ENCODE peak calls at places on chromosome 2, in ten cellular contexts. One of them, this sample, is unnamed.

GRCh38 chr2:234050455-234051135 is at the start of gene SPP2:
- DNase-seq in HS-5: no peak
- DNase-seq in NCI-H146: no peak
- DNase-seq in mesothelial cell of epicardium: no peak
- DNase-seq in nucleus accumbens: no peak
- DNase-seq in activated naive CD4-positive, alpha-beta T cell: no peak
- DNase-seq in left colon: no peak
- DNase-seq in right cardiac atrium: no peak
- DNase-seq in stimulated activated CD4-positive, alpha-beta T cell treated with anti-CD3 and anti-CD28 coated beads, Interleukin-12 subunit alpha, Interleukin-12 subunit beta, amount 100 ng/mL, for 48 hours: no peak
- DNase-seq in stimulated activated CD8-positive, alpha-beta memory T cell treated with anti-CD3 and anti-CD28 coated beads, Interleukin-4, amount 100 ng/mL, for 4 hours: no peak
- DNase-seq in this sample: no peak

GRCh38 chr2:18949871-18950597 is 360.7 kb upstream of the NT5C1B start:
- DNase-seq in HS-5: peak; percentile 49
- DNase-seq in NCI-H146: no peak
- DNase-seq in mesothelial cell of epicardium: no peak
- DNase-seq in nucleus accumbens: no peak
- DNase-seq in activated naive CD4-positive, alpha-beta T cell: no peak
- DNase-seq in left colon: no peak
- DNase-seq in right cardiac atrium: no peak
- DNase-seq in stimulated activated CD4-positive, alpha-beta T cell treated with anti-CD3 and anti-CD28 coated beads, Interleukin-12 subunit alpha, Interleukin-12 subunit beta, amount 100 ng/mL, for 48 hours: no peak
- DNase-seq in stimulated activated CD8-positive, alpha-beta memory T cell treated with anti-CD3 and anti-CD28 coated beads, Interleukin-4, amount 100 ng/mL, for 4 hours: no peak
- DNase-seq in this sample: no peak

GRCh38 chr2:30886101-30886500 is 78.9 kb upstream of the CAPN13 start:
- DNase-seq in HS-5: no peak
- DNase-seq in NCI-H146: no peak
- DNase-seq in mesothelial cell of epicardium: no peak
- DNase-seq in nucleus accumbens: no peak
- DNase-seq in activated naive CD4-positive, alpha-beta T cell: no peak
- DNase-seq in left colon: no peak
- DNase-seq in right cardiac atrium: no peak
- DNase-seq in stimulated activated CD4-positive, alpha-beta T cell treated with anti-CD3 and anti-CD28 coated beads, Interleukin-12 subunit alpha, Interleukin-12 subunit beta, amount 100 ng/mL, for 48 hours: no peak
- DNase-seq in stimulated activated CD8-positive, alpha-beta memory T cell treated with anti-CD3 and anti-CD28 coated beads, Interleukin-4, amount 100 ng/mL, for 4 hours: no peak
- DNase-seq in this sample: no peak

GRCh38 chr2:134988994-134989605 is 58.1 kb downstream of the MAP3K19 start:
- DNase-seq in HS-5: no peak
- DNase-seq in NCI-H146: peak; percentile 22
- DNase-seq in mesothelial cell of epicardium: no peak
- DNase-seq in nucleus accumbens: no peak
- DNase-seq in activated naive CD4-positive, alpha-beta T cell: no peak
- DNase-seq in left colon: no peak
- DNase-seq in right cardiac atrium: no peak
- DNase-seq in stimulated activated CD4-positive, alpha-beta T cell treated with anti-CD3 and anti-CD28 coated beads, Interleukin-12 subunit alpha, Interleukin-12 subunit beta, amount 100 ng/mL, for 48 hours: no peak
- DNase-seq in stimulated activated CD8-positive, alpha-beta memory T cell treated with anti-CD3 and anti-CD28 coated beads, Interleukin-4, amount 100 ng/mL, for 4 hours: no peak
- DNase-seq in this sample: no peak

GRCh38 chr2:86158286-86158685 is 37.0 kb downstream of the IMMT start:
- DNase-seq in HS-5: no peak
- DNase-seq in NCI-H146: no peak
- DNase-seq in mesothelial cell of epicardium: no peak
- DNase-seq in nucleus accumbens: no peak
- DNase-seq in activated naive CD4-positive, alpha-beta T cell: no peak
- DNase-seq in left colon: no peak
- DNase-seq in right cardiac atrium: no peak
- DNase-seq in stimulated activated CD4-positive, alpha-beta T cell treated with anti-CD3 and anti-CD28 coated beads, Interleukin-12 subunit alpha, Interleukin-12 subunit beta, amount 100 ng/mL, for 48 hours: no peak
- DNase-seq in stimulated activated CD8-positive, alpha-beta memory T cell treated with anti-CD3 and anti-CD28 coated beads, Interleukin-4, amount 100 ng/mL, for 4 hours: no peak
- DNase-seq in this sample: no peak

GRCh38 chr2:241892299-241893137 is 23.0 kb downstream of the RTP5 start:
- DNase-seq in HS-5: no peak
- DNase-seq in NCI-H146: no peak
- DNase-seq in mesothelial cell of epicardium: no peak
- DNase-seq in nucleus accumbens: no peak
- DNase-seq in activated naive CD4-positive, alpha-beta T cell: no peak
- DNase-seq in left colon: peak; percentile 18
- DNase-seq in right cardiac atrium: no peak
- DNase-seq in stimulated activated CD4-positive, alpha-beta T cell treated with anti-CD3 and anti-CD28 coated beads, Interleukin-12 subunit alpha, Interleukin-12 subunit beta, amount 100 ng/mL, for 48 hours: no peak
- DNase-seq in stimulated activated CD8-positive, alpha-beta memory T cell treated with anti-CD3 and anti-CD28 coated beads, Interleukin-4, amount 100 ng/mL, for 4 hours: no peak
- DNase-seq in this sample: no peak

GRCh38 chr2:126849991-126850535 is 48.6 kb upstream of the TEX51 start:
- DNase-seq in HS-5: no peak
- DNase-seq in NCI-H146: no peak
- DNase-seq in mesothelial cell of epicardium: no peak
- DNase-seq in nucleus accumbens: no peak
- DNase-seq in activated naive CD4-positive, alpha-beta T cell: no peak
- DNase-seq in left colon: no peak
- DNase-seq in right cardiac atrium: no peak
- DNase-seq in stimulated activated CD4-positive, alpha-beta T cell treated with anti-CD3 and anti-CD28 coated beads, Interleukin-12 subunit alpha, Interleukin-12 subunit beta, amount 100 ng/mL, for 48 hours: no peak
- DNase-seq in stimulated activated CD8-positive, alpha-beta memory T cell treated with anti-CD3 and anti-CD28 coated beads, Interleukin-4, amount 100 ng/mL, for 4 hours: no peak
- DNase-seq in this sample: no peak

GRCh38 chr2:241036397-241036963 is 38.1 kb downstream of the SNED1 start:
- DNase-seq in HS-5: no peak
- DNase-seq in NCI-H146: no peak
- DNase-seq in mesothelial cell of epicardium: no peak
- DNase-seq in nucleus accumbens: no peak
- DNase-seq in activated naive CD4-positive, alpha-beta T cell: no peak
- DNase-seq in left colon: peak; percentile 48
- DNase-seq in right cardiac atrium: no peak
- DNase-seq in stimulated activated CD4-positive, alpha-beta T cell treated with anti-CD3 and anti-CD28 coated beads, Interleukin-12 subunit alpha, Interleukin-12 subunit beta, amount 100 ng/mL, for 48 hours: no peak
- DNase-seq in stimulated activated CD8-positive, alpha-beta memory T cell treated with anti-CD3 and anti-CD28 coated beads, Interleukin-4, amount 100 ng/mL, for 4 hours: peak; percentile 36
- DNase-seq in this sample: no peak

GRCh38 chr2:174334781-174335604 is at the start of gene SP9:
- DNase-seq in HS-5: no peak
- DNase-seq in NCI-H146: no peak
- DNase-seq in mesothelial cell of epicardium: peak; percentile 74
- DNase-seq in nucleus accumbens: no peak
- DNase-seq in activated naive CD4-positive, alpha-beta T cell: no peak
- DNase-seq in left colon: no peak
- DNase-seq in right cardiac atrium: no peak
- DNase-seq in stimulated activated CD4-positive, alpha-beta T cell treated with anti-CD3 and anti-CD28 coated beads, Interleukin-12 subunit alpha, Interleukin-12 subunit beta, amount 100 ng/mL, for 48 hours: no peak
- DNase-seq in stimulated activated CD8-positive, alpha-beta memory T cell treated with anti-CD3 and anti-CD28 coated beads, Interleukin-4, amount 100 ng/mL, for 4 hours: no peak
- DNase-seq in this sample: no peak

GRCh38 chr2:21270658-21271057 is 146.9 kb downstream of the TDRD15 start:
- DNase-seq in HS-5: no peak
- DNase-seq in NCI-H146: no peak
- DNase-seq in mesothelial cell of epicardium: no peak
- DNase-seq in nucleus accumbens: no peak
- DNase-seq in activated naive CD4-positive, alpha-beta T cell: no peak
- DNase-seq in left colon: peak; percentile 28
- DNase-seq in right cardiac atrium: peak; percentile 83
- DNase-seq in stimulated activated CD4-positive, alpha-beta T cell treated with anti-CD3 and anti-CD28 coated beads, Interleukin-12 subunit alpha, Interleukin-12 subunit beta, amount 100 ng/mL, for 48 hours: no peak
- DNase-seq in stimulated activated CD8-positive, alpha-beta memory T cell treated with anti-CD3 and anti-CD28 coated beads, Interleukin-4, amount 100 ng/mL, for 4 hours: no peak
- DNase-seq in this sample: no peak

GRCh38 chr2:23637011-23637778 is 252.2 kb downstream of the KLHL29 start:
- DNase-seq in HS-5: no peak
- DNase-seq in NCI-H146: no peak
- DNase-seq in mesothelial cell of epicardium: no peak
- DNase-seq in nucleus accumbens: no peak
- DNase-seq in activated naive CD4-positive, alpha-beta T cell: no peak
- DNase-seq in left colon: no peak
- DNase-seq in right cardiac atrium: no peak
- DNase-seq in stimulated activated CD4-positive, alpha-beta T cell treated with anti-CD3 and anti-CD28 coated beads, Interleukin-12 subunit alpha, Interleukin-12 subunit beta, amount 100 ng/mL, for 48 hours: no peak
- DNase-seq in stimulated activated CD8-positive, alpha-beta memory T cell treated with anti-CD3 and anti-CD28 coated beads, Interleukin-4, amount 100 ng/mL, for 4 hours: no peak
- DNase-seq in this sample: no peak

GRCh38 chr2:33598472-33599174 is 476 bp downstream of the FAM98A start:
- DNase-seq in HS-5: no peak
- DNase-seq in NCI-H146: peak; percentile 52
- DNase-seq in mesothelial cell of epicardium: peak; percentile 41
- DNase-seq in nucleus accumbens: peak; percentile 55
- DNase-seq in activated naive CD4-positive, alpha-beta T cell: peak; percentile 52
- DNase-seq in left colon: peak; percentile 49
- DNase-seq in right cardiac atrium: peak; percentile 55
- DNase-seq in stimulated activated CD4-positive, alpha-beta T cell treated with anti-CD3 and anti-CD28 coated beads, Interleukin-12 subunit alpha, Interleukin-12 subunit beta, amount 100 ng/mL, for 48 hours: peak; percentile 31
- DNase-seq in stimulated activated CD8-positive, alpha-beta memory T cell treated with anti-CD3 and anti-CD28 coated beads, Interleukin-4, amount 100 ng/mL, for 4 hours: no peak
- DNase-seq in this sample: no peak

GRCh38 chr2:120177011-120177621 is 46.1 kb downstream of the TMEM185B start:
- DNase-seq in HS-5: no peak
- DNase-seq in NCI-H146: no peak
- DNase-seq in mesothelial cell of epicardium: no peak
- DNase-seq in nucleus accumbens: no peak
- DNase-seq in activated naive CD4-positive, alpha-beta T cell: peak; percentile 50
- DNase-seq in left colon: peak; percentile 66
- DNase-seq in right cardiac atrium: peak; percentile 71
- DNase-seq in stimulated activated CD4-positive, alpha-beta T cell treated with anti-CD3 and anti-CD28 coated beads, Interleukin-12 subunit alpha, Interleukin-12 subunit beta, amount 100 ng/mL, for 48 hours: peak; percentile 65
- DNase-seq in stimulated activated CD8-positive, alpha-beta memory T cell treated with anti-CD3 and anti-CD28 coated beads, Interleukin-4, amount 100 ng/mL, for 4 hours: peak; percentile 64
- DNase-seq in this sample: no peak

GRCh38 chr2:239296020-239296932 is 104.5 kb downstream of the HDAC4 start:
- DNase-seq in HS-5: no peak
- DNase-seq in NCI-H146: no peak
- DNase-seq in mesothelial cell of epicardium: no peak
- DNase-seq in nucleus accumbens: peak; percentile 32
- DNase-seq in activated naive CD4-positive, alpha-beta T cell: no peak
- DNase-seq in left colon: peak; percentile 30
- DNase-seq in right cardiac atrium: peak; percentile 49
- DNase-seq in stimulated activated CD4-positive, alpha-beta T cell treated with anti-CD3 and anti-CD28 coated beads, Interleukin-12 subunit alpha, Interleukin-12 subunit beta, amount 100 ng/mL, for 48 hours: no peak
- DNase-seq in stimulated activated CD8-positive, alpha-beta memory T cell treated with anti-CD3 and anti-CD28 coated beads, Interleukin-4, amount 100 ng/mL, for 4 hours: no peak
- DNase-seq in this sample: no peak